ENCODE peak calls at places on chromosomes 16 and 17, in four cellular contexts. W is K562; T is SK-N-MC; N is effector memory CD4-positive, alpha-beta T cell. F is an unnamed sample.

GRCh38 chr17:48612854-48613691 is 2.0 kb downstream of the HOXB8 start:
- DNase-seq in N (peak), T (no peak), W (no peak), F (no peak)

GRCh38 chr17:50481648-50482047 is 3.0 kb downstream of the RSAD1 start:
- DNase-seq in W (no peak), T (no peak), N (no peak), F (no peak)

GRCh38 chr17:2299136-2299535 is 4.4 kb downstream of the SMG6 start:
- DNase-seq in W (no peak), T (no peak), N (no peak), F (no peak)

GRCh38 chr16:65728172-65728571 is 606.3 kb upstream of the CDH11 start:
- DNase-seq in N (no peak), W (no peak), T (no peak), F (no peak)

GRCh38 chr17:50539762-50540440 is 7.1 kb upstream of the SPATA20 start:
- DNase-seq in N (no peak), W (no peak), T (no peak), F (peak)

GRCh38 chr16:79348521-79349306 is 251.8 kb downstream of the MAF start:
- DNase-seq in W (no peak), T (no peak), N (no peak), F (no peak)

GRCh38 chr17:20611314-20611713 is 31.8 kb downstream of the CDRT15L2 start:
- DNase-seq in W (no peak), T (no peak), N (no peak), F (no peak)

GRCh38 chr16:55588799-55589198 is 22.3 kb downstream of the CAPNS2 start:
- DNase-seq in T (no peak), N (no peak), W (no peak), F (no peak)

GRCh38 chr16:48384305-48384981 is 770 bp downstream of the SIAH1 start:
- DNase-seq in W (peak), T (no peak), N (peak), F (peak)

GRCh38 chr17:50967795-50968194 is 101.6 kb upstream of the TOB1 start:
- DNase-seq in N (no peak), T (no peak), W (no peak), F (no peak)

GRCh38 chr17:4199818-4200402 is 56.9 kb downstream of the CYB5D2 start:
- DNase-seq in N (peak), T (no peak), W (peak), F (no peak)

GRCh38 chr17:73123606-73124320 is 31.3 kb upstream of the SLC39A11 start:
- DNase-seq in T (no peak), N (no peak), W (no peak), F (no peak)

GRCh38 chr16:15484662-15485061 is 50.3 kb downstream of the BMERB1 start:
- DNase-seq in T (no peak), W (no peak), N (no peak), F (no peak)

GRCh38 chr16:11253009-11253994 is 2.7 kb downstream of the SOCS1 start:
- DNase-seq in W (peak), T (no peak), N (peak), F (no peak)

GRCh38 chr17:45225964-45226530 is 4.4 kb downstream of the FMNL1 start:
- DNase-seq in T (no peak), N (peak), W (peak), F (peak)

GRCh38 chr17:3860939-3861338 is 14.9 kb upstream of the NCBP3 start:
- DNase-seq in T (no peak), N (no peak), W (no peak), F (no peak)

GRCh38 chr16:5633845-5634440 is 536.3 kb upstream of the EEF2KMT start:
- DNase-seq in W (peak), N (no peak), T (peak), F (no peak)

GRCh38 chr17:48611681-48612455 is 1.1 kb upstream of the HOXB7 start:
- DNase-seq in N (no peak), T (no peak), W (no peak), F (no peak)

GRCh38 chr16:4515611-4516233 is 22.9 kb downstream of the CDIP1 start:
- DNase-seq in T (no peak), W (no peak), N (no peak), F (no peak)

GRCh38 chr16:21598676-21599157 is 660 bp upstream of the METTL9 start:
- DNase-seq in N (no peak), W (peak), T (no peak), F (no peak)

GRCh38 chr16:83807710-83808572 is at the start of gene HSBP1:
- DNase-seq in N (peak), W (peak), T (no peak), F (peak)

GRCh38 chr17:33904438-33904837 is 350.6 kb upstream of the CCL2 start:
- DNase-seq in T (no peak), N (no peak), W (peak), F (no peak)

GRCh38 chr17:32303861-32304288 is 38.1 kb downstream of the C17orf75 start:
- DNase-seq in W (no peak), N (no peak), T (no peak), F (no peak)

GRCh38 chr16:24499193-24499814 is 40.1 kb upstream of the RBBP6 start:
- DNase-seq in N (no peak), T (peak), W (peak), F (peak)

GRCh38 chr16:66290431-66290830 is 76.1 kb upstream of the CDH5 start:
- DNase-seq in W (no peak), N (no peak), T (no peak), F (no peak)

GRCh38 chr17:81508639-81509047 is 4.0 kb downstream of the ACTG1 start:
- DNase-seq in T (no peak), W (no peak), N (no peak), F (no peak)

GRCh38 chr16:47132310-47132709 is 11.4 kb downstream of the NETO2 start:
- DNase-seq in N (no peak), T (no peak), W (peak), F (no peak)

GRCh38 chr17:6286239-6286638 is 148.7 kb downstream of the AIPL1 start:
- DNase-seq in N (no peak), T (no peak), W (peak), F (no peak)

GRCh38 chr17:37737081-37737480 is 7.8 kb downstream of the HNF1B start:
- DNase-seq in N (no peak), W (no peak), T (no peak), F (no peak)

GRCh38 chr17:57454729-57455062 is 198.4 kb downstream of the MSI2 start:
- DNase-seq in W (no peak), T (no peak), N (no peak), F (no peak)

GRCh38 chr16:59198487-59198886 is 464.4 kb upstream of the GOT2 start:
- DNase-seq in T (no peak), W (no peak), N (no peak), F (no peak)

GRCh38 chr17:82664701-82665182 is 16.5 kb upstream of the WDR45B start:
- DNase-seq in W (no peak), T (no peak), N (no peak), F (no peak)

GRCh38 chr17:77905766-77906165 is 52.7 kb upstream of the TNRC6C start:
- DNase-seq in W (no peak), T (no peak), N (no peak), F (no peak)

GRCh38 chr16:65740716-65741115 is 618.9 kb upstream of the CDH11 start:
- DNase-seq in N (no peak), T (no peak), W (no peak), F (no peak)

GRCh38 chr17:76492989-76493501 is 8.2 kb downstream of the RHBDF2 start:
- DNase-seq in N (no peak), T (no peak), W (no peak), F (peak)

GRCh38 chr17:28712037-28712704 is 483 bp upstream of the PROCA1 start:
- DNase-seq in W (peak), N (peak), T (no peak), F (peak)

GRCh38 chr17:410674-411401 is 58.2 kb upstream of the RPH3AL start:
- DNase-seq in W (peak), N (peak), T (no peak), F (no peak)

GRCh38 chr17:79006794-79007503 is 2.6 kb downstream of the CANT1 start:
- DNase-seq in T (no peak), N (no peak), W (no peak), F (no peak)

GRCh38 chr17:79224903-79225302 is 150.3 kb downstream of the ENGASE start:
- DNase-seq in T (no peak), N (no peak), W (no peak), F (no peak)

GRCh38 chr16:85463672-85464071 is 149.4 kb upstream of the GSE1 start:
- DNase-seq in N (no peak), W (peak), T (no peak), F (no peak)
- H3K4me3 ChIP-seq in N (no peak), W (peak), T (no peak), F (no peak)

GRCh38 chr16:74999683-75000480 is 1.1 kb downstream of the ZNRF1 start:
- DNase-seq in N (peak), T (no peak), W (peak), F (peak)

GRCh38 chr16:74999208-74999682 is 421 bp downstream of the ZNRF1 start:
- DNase-seq in N (peak), W (peak), T (no peak), F (peak)

GRCh38 chr16:75002474-75002873 is 3.6 kb downstream of the ZNRF1 start:
- DNase-seq in W (peak), N (no peak), T (no peak), F (no peak)

GRCh38 chr16:74998481-74999207 is at the start of gene ZNRF1:
- DNase-seq in W (peak), N (peak), T (no peak), F (peak)

DNA sequence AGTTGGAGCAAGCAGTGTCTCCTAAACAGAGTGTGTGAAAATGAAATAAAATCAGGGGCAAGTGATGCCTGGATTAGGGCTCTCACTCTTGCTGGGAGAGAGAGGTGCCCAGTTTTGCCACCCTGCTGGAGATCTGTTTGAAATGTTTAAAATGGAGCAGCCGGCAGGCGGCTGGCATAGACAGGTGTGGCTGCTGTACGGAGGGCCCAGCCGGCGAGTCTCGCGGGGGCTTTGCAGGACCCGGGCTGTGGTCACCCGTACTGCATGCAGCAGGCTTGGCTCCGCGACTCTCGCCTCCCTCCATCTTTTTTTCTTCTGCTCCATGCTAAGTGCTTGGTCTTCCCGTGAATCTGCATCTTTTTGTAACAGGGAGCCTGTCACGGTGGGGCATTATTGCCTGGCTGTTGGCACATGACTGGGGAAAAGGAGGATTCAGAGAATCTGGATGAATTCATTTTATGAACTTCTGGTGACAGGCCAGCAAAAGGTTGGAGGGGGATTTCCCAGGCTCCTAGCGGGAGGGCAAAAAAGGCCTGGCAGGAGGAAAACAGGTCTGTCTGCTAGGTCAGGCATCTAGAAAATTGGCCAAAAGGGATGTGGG is 1.8 kb downstream of the ZNRF1 start:
- DNase-seq in N (no peak), W (no peak), T (no peak), F (peak)
- H3K4me3 ChIP-seq in N (peak), W (peak), T (peak), F (peak)

GRCh38 chr17:75428775-75429469 is 23.4 kb upstream of the GRB2 start:
- DNase-seq in N (no peak), T (no peak), W (no peak), F (no peak)

GRCh38 chr17:75433223-75433622 is 23.2 kb upstream of the TMEM94 start:
- DNase-seq in W (peak), T (no peak), N (no peak), F (no peak)

GRCh38 chr17:75430159-75430748 is 24.8 kb upstream of the GRB2 start:
- DNase-seq in N (no peak), W (no peak), T (no peak), F (no peak)
- H3K4me3 ChIP-seq in N (no peak), W (no peak), T (no peak), F (no peak)

GRCh38 chr16:71927787-71928186 is 32.5 kb downstream of the IST1 start:
- DNase-seq in W (no peak), N (no peak), T (no peak), F (no peak)

GRCh38 chr16:71931599-71931998 is 36.3 kb downstream of the IST1 start:
- DNase-seq in N (no peak), T (no peak), W (no peak), F (no peak)

GRCh38 chr16:71929048-71929447 is 33.7 kb downstream of the IST1 start:
- DNase-seq in N (no peak), W (no peak), T (no peak), F (no peak)

GRCh38 chr16:71930993-71931392 is 35.7 kb downstream of the IST1 start:
- DNase-seq in N (no peak), T (no peak), W (no peak), F (no peak)

DNA sequence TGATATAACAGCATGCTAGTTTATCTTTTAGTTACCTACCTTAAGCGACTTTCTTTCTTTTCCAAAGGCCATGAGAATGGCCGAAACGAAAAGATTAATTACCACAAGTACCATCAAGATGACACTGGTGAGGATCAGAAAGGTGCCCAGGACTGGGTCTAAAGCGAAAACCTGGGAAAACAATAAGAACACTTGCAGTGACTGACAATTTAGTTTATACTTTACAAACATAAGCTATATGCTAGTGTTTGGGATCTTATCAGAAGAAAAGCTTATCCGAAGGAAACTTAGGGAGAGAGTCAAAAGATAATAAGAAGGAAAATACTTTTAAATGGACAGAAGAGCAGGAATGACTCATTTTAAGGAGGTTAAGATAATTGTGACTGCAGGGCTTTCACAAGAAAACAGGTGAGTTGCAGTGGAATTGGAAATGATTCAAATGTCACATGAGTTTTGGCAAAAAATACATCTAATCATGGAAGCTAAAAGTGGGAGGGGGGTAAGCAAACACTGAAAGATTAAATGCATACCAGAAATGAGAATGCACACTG is 34.8 kb downstream of the IST1 start:
- DNase-seq in W (no peak), N (no peak), T (no peak), F (no peak)
- H3K4me3 ChIP-seq in W (no peak), N (no peak), T (no peak), F (no peak)

GRCh38 chr16:27208081-27208692 is 4.9 kb downstream of the KDM8 start:
- DNase-seq in T (no peak), W (no peak), N (no peak), F (no peak)
- H3K4me3 ChIP-seq in T (no peak), W (no peak), N (no peak), F (no peak)

GRCh38 chr17:10803350-10803749 is 549 bp downstream of the TMEM238L start:
- DNase-seq in T (no peak), N (no peak), W (no peak), F (no peak)
- H3K4me3 ChIP-seq in T (no peak), N (no peak), W (no peak), F (peak)

DNA sequence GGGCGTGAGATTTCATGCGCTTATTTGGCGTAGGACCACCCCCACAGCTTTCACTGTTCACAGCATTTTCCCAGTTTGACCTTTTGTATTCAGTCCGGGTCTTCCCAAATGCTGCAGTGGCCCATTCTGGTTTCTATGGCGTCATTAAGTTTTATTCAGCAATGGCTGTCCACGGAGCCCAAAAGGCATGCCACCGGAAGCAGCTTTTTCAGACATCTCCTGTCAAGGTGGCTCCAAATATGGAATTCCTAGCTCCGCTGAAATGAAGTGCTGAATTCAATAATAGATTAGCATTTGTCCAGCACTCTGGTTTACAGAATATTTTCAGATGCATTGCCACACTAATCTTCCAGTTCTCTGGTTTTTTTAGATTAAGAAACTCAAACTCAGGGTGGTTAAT is 90.6 kb upstream of the FBXO47 start:
- DNase-seq in W (no peak), T (no peak), N (no peak), F (no peak)
- H3K4me3 ChIP-seq in W (no peak), T (peak), N (no peak), F (no peak)

GRCh38 chr16:23187341-23187740 is 4.8 kb downstream of the SCNN1G start:
- DNase-seq in W (no peak), N (no peak), T (no peak), F (no peak)
- H3K4me3 ChIP-seq in W (no peak), N (no peak), T (no peak), F (no peak)